ENCODE peak calls at places on chromosomes 16 and 17, in seven cellular contexts. One of them, this sample, is unnamed.
A peak's percentile ranks its signal among the peaks of the same experiment; 100 is the strongest.

GRCh38 chr17:76737676-76738467 is at the start of gene MFSD11:
- DNase-seq in transverse colon: peak; percentile 93
- DNase-seq in fibroblast of pulmonary artery: peak; percentile 96
- DNase-seq in HL-60: peak; percentile 91
- DNase-seq in upper lobe of right lung: peak; percentile 96
- DNase-seq in thoracic aorta: peak; percentile 47
- DNase-seq in GM12878: no peak
- DNase-seq in this sample: peak; percentile 91

GRCh38 chr17:11797803-11798202 is 199.5 kb downstream of the ZNF18 start:
- DNase-seq in transverse colon: no peak
- DNase-seq in fibroblast of pulmonary artery: no peak
- DNase-seq in HL-60: no peak
- DNase-seq in upper lobe of right lung: no peak
- DNase-seq in thoracic aorta: no peak
- DNase-seq in GM12878: no peak
- DNase-seq in this sample: no peak

GRCh38 chr17:12395733-12396354 is 269.8 kb upstream of the MYOCD start:
- DNase-seq in transverse colon: no peak
- DNase-seq in fibroblast of pulmonary artery: peak; percentile 6
- DNase-seq in HL-60: peak; percentile 1
- DNase-seq in upper lobe of right lung: no peak
- DNase-seq in thoracic aorta: no peak
- DNase-seq in GM12878: no peak
- DNase-seq in this sample: peak; percentile 19

GRCh38 chr17:80474231-80474932 is 2.0 kb downstream of the NPTX1 start:
- DNase-seq in transverse colon: no peak
- DNase-seq in fibroblast of pulmonary artery: peak; percentile 28
- DNase-seq in HL-60: peak; percentile 57
- DNase-seq in upper lobe of right lung: no peak
- DNase-seq in thoracic aorta: no peak
- DNase-seq in GM12878: no peak
- DNase-seq in this sample: no peak

GRCh38 chr17:17034496-17035066 is 7.7 kb upstream of the MPRIP start:
- DNase-seq in transverse colon: no peak
- DNase-seq in fibroblast of pulmonary artery: no peak
- DNase-seq in HL-60: no peak
- DNase-seq in upper lobe of right lung: no peak
- DNase-seq in thoracic aorta: no peak
- DNase-seq in GM12878: no peak
- DNase-seq in this sample: no peak

GRCh38 chr16:83356266-83356665 is 451.5 kb upstream of the HSBP1 start:
- DNase-seq in transverse colon: no peak
- DNase-seq in fibroblast of pulmonary artery: peak; percentile 79
- DNase-seq in HL-60: peak; percentile 9
- DNase-seq in upper lobe of right lung: no peak
- DNase-seq in thoracic aorta: no peak
- DNase-seq in GM12878: no peak
- DNase-seq in this sample: peak; percentile 58

GRCh38 chr17:72390675-72391501 is 270.1 kb downstream of the SOX9 start:
- DNase-seq in transverse colon: no peak
- DNase-seq in fibroblast of pulmonary artery: peak; percentile 33
- DNase-seq in HL-60: no peak
- DNase-seq in upper lobe of right lung: no peak
- DNase-seq in thoracic aorta: no peak
- DNase-seq in GM12878: no peak
- DNase-seq in this sample: no peak

GRCh38 chr17:10295728-10296343 is 77.0 kb downstream of the MYH13 start:
- DNase-seq in transverse colon: peak; percentile 29
- DNase-seq in fibroblast of pulmonary artery: peak; percentile 83
- DNase-seq in HL-60: peak; percentile 34
- DNase-seq in upper lobe of right lung: no peak
- DNase-seq in thoracic aorta: no peak
- DNase-seq in GM12878: peak; percentile 21
- DNase-seq in this sample: peak; percentile 50

GRCh38 chr17:78868391-78868790 is 27.8 kb upstream of the USP36 start:
- DNase-seq in transverse colon: no peak
- DNase-seq in fibroblast of pulmonary artery: no peak
- DNase-seq in HL-60: no peak
- DNase-seq in upper lobe of right lung: no peak
- DNase-seq in thoracic aorta: no peak
- DNase-seq in GM12878: no peak
- DNase-seq in this sample: no peak

GRCh38 chr17:78278139-78278741 is 46.8 kb downstream of the TMEM235 start:
- DNase-seq in transverse colon: peak; percentile 65
- DNase-seq in fibroblast of pulmonary artery: no peak
- DNase-seq in HL-60: no peak
- DNase-seq in upper lobe of right lung: no peak
- DNase-seq in thoracic aorta: no peak
- DNase-seq in GM12878: no peak
- DNase-seq in this sample: no peak

GRCh38 chr16:68356249-68356918 is 45.6 kb downstream of the PRMT7 start:
- DNase-seq in transverse colon: peak; percentile 78
- DNase-seq in fibroblast of pulmonary artery: no peak
- DNase-seq in HL-60: peak; percentile 92
- DNase-seq in upper lobe of right lung: no peak
- DNase-seq in thoracic aorta: no peak
- DNase-seq in GM12878: peak; percentile 69
- DNase-seq in this sample: peak; percentile 96

GRCh38 chr17:34997355-34997862 is 17.1 kb downstream of the LIG3 start:
- DNase-seq in transverse colon: peak; percentile 38
- DNase-seq in fibroblast of pulmonary artery: peak; percentile 91
- DNase-seq in HL-60: no peak
- DNase-seq in upper lobe of right lung: no peak
- DNase-seq in thoracic aorta: no peak
- DNase-seq in GM12878: no peak
- DNase-seq in this sample: no peak

GRCh38 chr17:29615048-29615385 is 7.7 kb downstream of the CORO6 start:
- DNase-seq in transverse colon: peak; percentile 54
- DNase-seq in fibroblast of pulmonary artery: no peak
- DNase-seq in HL-60: peak; percentile 72
- DNase-seq in upper lobe of right lung: peak; percentile 75
- DNase-seq in thoracic aorta: no peak
- DNase-seq in GM12878: no peak
- DNase-seq in this sample: no peak

GRCh38 chr17:32274101-32274500 is 8.5 kb downstream of the RHBDL3 start:
- DNase-seq in transverse colon: no peak
- DNase-seq in fibroblast of pulmonary artery: no peak
- DNase-seq in HL-60: no peak
- DNase-seq in upper lobe of right lung: no peak
- DNase-seq in thoracic aorta: no peak
- DNase-seq in GM12878: no peak
- DNase-seq in this sample: no peak

GRCh38 chr17:27407916-27408846 is 48.1 kb upstream of the KSR1 start:
- DNase-seq in transverse colon: no peak
- DNase-seq in fibroblast of pulmonary artery: peak; percentile 80
- DNase-seq in HL-60: no peak
- DNase-seq in upper lobe of right lung: no peak
- DNase-seq in thoracic aorta: no peak
- DNase-seq in GM12878: no peak
- DNase-seq in this sample: no peak

GRCh38 chr16:82544378-82544777 is 82.4 kb upstream of the CDH13 start:
- DNase-seq in transverse colon: no peak
- DNase-seq in fibroblast of pulmonary artery: no peak
- DNase-seq in HL-60: no peak
- DNase-seq in upper lobe of right lung: no peak
- DNase-seq in thoracic aorta: no peak
- DNase-seq in GM12878: no peak
- DNase-seq in this sample: no peak

GRCh38 chr17:78172284-78173024 is 4.1 kb downstream of the SYNGR2 start:
- DNase-seq in transverse colon: peak; percentile 89
- DNase-seq in fibroblast of pulmonary artery: no peak
- DNase-seq in HL-60: peak; percentile 75
- DNase-seq in upper lobe of right lung: peak; percentile 86
- DNase-seq in thoracic aorta: no peak
- DNase-seq in GM12878: no peak
- DNase-seq in this sample: no peak

GRCh38 chr17:82050761-82051641 is 610 bp downstream of the RFNG start:
- DNase-seq in transverse colon: no peak
- DNase-seq in fibroblast of pulmonary artery: no peak
- DNase-seq in HL-60: no peak
- DNase-seq in upper lobe of right lung: no peak
- DNase-seq in thoracic aorta: no peak
- DNase-seq in GM12878: no peak
- DNase-seq in this sample: no peak

GRCh38 chr17:63698381-63698885 is 1.5 kb downstream of the LIMD2 start:
- DNase-seq in transverse colon: no peak
- DNase-seq in fibroblast of pulmonary artery: no peak
- DNase-seq in HL-60: peak; percentile 19
- DNase-seq in upper lobe of right lung: no peak
- DNase-seq in thoracic aorta: no peak
- DNase-seq in GM12878: no peak
- DNase-seq in this sample: no peak

GRCh38 chr17:33277436-33278100 is 15.5 kb downstream of the ASIC2 start:
- DNase-seq in transverse colon: no peak
- DNase-seq in fibroblast of pulmonary artery: no peak
- DNase-seq in HL-60: no peak
- DNase-seq in upper lobe of right lung: no peak
- DNase-seq in thoracic aorta: no peak
- DNase-seq in GM12878: no peak
- DNase-seq in this sample: no peak

GRCh38 chr17:38893612-38894011 is 23.8 kb downstream of the LASP1 start:
- DNase-seq in transverse colon: peak; percentile 43
- DNase-seq in fibroblast of pulmonary artery: no peak
- DNase-seq in HL-60: peak; percentile 89
- DNase-seq in upper lobe of right lung: peak; percentile 77
- DNase-seq in thoracic aorta: no peak
- DNase-seq in GM12878: no peak
- DNase-seq in this sample: no peak

GRCh38 chr17:45342306-45342705 is 25.5 kb upstream of the MAP3K14 start:
- DNase-seq in transverse colon: peak; percentile 4
- DNase-seq in fibroblast of pulmonary artery: no peak
- DNase-seq in HL-60: no peak
- DNase-seq in upper lobe of right lung: peak; percentile 44
- DNase-seq in thoracic aorta: no peak
- DNase-seq in GM12878: no peak
- DNase-seq in this sample: no peak
- H3K4me3 ChIP-seq in transverse colon: no peak overlapping the region
- H3K4me3 ChIP-seq in fibroblast of pulmonary artery: no peak overlapping the region
- H3K4me3 ChIP-seq in HL-60: no peak overlapping the region
- H3K4me3 ChIP-seq in upper lobe of right lung: no peak overlapping the region
- H3K4me3 ChIP-seq in thoracic aorta: no peak overlapping the region
- H3K4me3 ChIP-seq in GM12878: no peak overlapping the region
- H3K4me3 ChIP-seq in this sample: no peak overlapping the region

GRCh38 chr16:53770641-53771040 is 66.7 kb downstream of the FTO start:
- DNase-seq in transverse colon: no peak
- DNase-seq in fibroblast of pulmonary artery: no peak
- DNase-seq in HL-60: no peak
- DNase-seq in upper lobe of right lung: no peak
- DNase-seq in thoracic aorta: no peak
- DNase-seq in GM12878: no peak
- DNase-seq in this sample: no peak

GRCh38 chr16:53768167-53768566 is 64.2 kb downstream of the FTO start:
- DNase-seq in transverse colon: no peak
- DNase-seq in fibroblast of pulmonary artery: peak; percentile 42
- DNase-seq in HL-60: no peak
- DNase-seq in upper lobe of right lung: no peak
- DNase-seq in thoracic aorta: no peak
- DNase-seq in GM12878: no peak
- DNase-seq in this sample: no peak

GRCh38 chr16:53769787-53770186 is 65.8 kb downstream of the FTO start:
- DNase-seq in transverse colon: no peak
- DNase-seq in fibroblast of pulmonary artery: no peak
- DNase-seq in HL-60: no peak
- DNase-seq in upper lobe of right lung: no peak
- DNase-seq in thoracic aorta: no peak
- DNase-seq in GM12878: no peak
- DNase-seq in this sample: no peak

GRCh38 chr16:53768593-53768992 is 64.6 kb downstream of the FTO start:
- DNase-seq in transverse colon: no peak
- DNase-seq in fibroblast of pulmonary artery: peak; percentile 91
- DNase-seq in HL-60: no peak
- DNase-seq in upper lobe of right lung: no peak
- DNase-seq in thoracic aorta: no peak
- DNase-seq in GM12878: no peak
- DNase-seq in this sample: no peak

GRCh38 chr16:53769185-53769584 is 65.2 kb downstream of the FTO start:
- DNase-seq in transverse colon: no peak
- DNase-seq in fibroblast of pulmonary artery: no peak
- DNase-seq in HL-60: no peak
- DNase-seq in upper lobe of right lung: no peak
- DNase-seq in thoracic aorta: no peak
- DNase-seq in GM12878: no peak
- DNase-seq in this sample: no peak
- H3K4me3 ChIP-seq in transverse colon: no peak overlapping the region
- H3K4me3 ChIP-seq in fibroblast of pulmonary artery: no peak overlapping the region
- H3K4me3 ChIP-seq in HL-60: no peak overlapping the region
- H3K4me3 ChIP-seq in upper lobe of right lung: no peak overlapping the region
- H3K4me3 ChIP-seq in thoracic aorta: no peak overlapping the region
- H3K4me3 ChIP-seq in GM12878: no peak overlapping the region
- H3K4me3 ChIP-seq in this sample: no peak overlapping the region

GRCh38 chr16:50281391-50282009 is 15.1 kb downstream of the ADCY7 start:
- DNase-seq in transverse colon: no peak
- DNase-seq in fibroblast of pulmonary artery: no peak
- DNase-seq in HL-60: no peak
- DNase-seq in upper lobe of right lung: no peak
- DNase-seq in thoracic aorta: no peak
- DNase-seq in GM12878: no peak
- DNase-seq in this sample: no peak

GRCh38 chr16:50279142-50279865 is 13.0 kb downstream of the ADCY7 start:
- DNase-seq in transverse colon: peak; percentile 68
- DNase-seq in fibroblast of pulmonary artery: no peak
- DNase-seq in HL-60: peak; percentile 92
- DNase-seq in upper lobe of right lung: peak; percentile 88
- DNase-seq in thoracic aorta: no peak
- DNase-seq in GM12878: no peak
- DNase-seq in this sample: no peak

GRCh38 chr16:50282955-50283631 is 16.7 kb downstream of the ADCY7 start:
- DNase-seq in transverse colon: no peak
- DNase-seq in fibroblast of pulmonary artery: no peak
- DNase-seq in HL-60: peak; percentile 66
- DNase-seq in upper lobe of right lung: no peak
- DNase-seq in thoracic aorta: no peak
- DNase-seq in GM12878: no peak
- DNase-seq in this sample: no peak

GRCh38 chr16:50282010-50282538 is 15.7 kb downstream of the ADCY7 start:
- DNase-seq in transverse colon: peak; percentile 84
- DNase-seq in fibroblast of pulmonary artery: peak; percentile 54
- DNase-seq in HL-60: peak; percentile 99
- DNase-seq in upper lobe of right lung: peak; percentile 91
- DNase-seq in thoracic aorta: no peak
- DNase-seq in GM12878: peak; percentile 86
- DNase-seq in this sample: peak; percentile 69

DNA sequence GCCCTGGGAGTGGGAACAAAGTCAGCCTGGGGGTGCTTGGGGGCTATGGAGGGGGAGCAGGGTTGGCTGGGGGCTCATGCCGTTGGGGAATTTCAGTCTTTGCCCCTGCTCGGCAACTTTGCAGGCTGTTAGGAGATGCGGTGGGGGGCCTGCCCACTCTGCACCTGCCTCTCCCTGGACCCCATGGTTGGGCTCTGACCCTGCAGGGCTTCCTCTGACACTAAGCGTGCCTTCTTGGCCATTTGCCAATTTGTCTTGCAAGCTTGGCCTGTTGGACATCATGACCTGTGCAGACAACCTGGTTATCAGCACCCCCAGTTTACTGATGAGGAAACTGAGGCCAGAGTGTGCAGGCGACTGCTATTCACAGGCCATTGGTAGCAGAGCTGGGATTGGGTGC is 14.6 kb downstream of the ADCY7 start:
- DNase-seq in transverse colon: no peak
- DNase-seq in fibroblast of pulmonary artery: no peak
- DNase-seq in HL-60: no peak
- DNase-seq in upper lobe of right lung: no peak
- DNase-seq in thoracic aorta: no peak
- DNase-seq in GM12878: no peak
- DNase-seq in this sample: no peak
- H3K4me3 ChIP-seq in transverse colon: no peak overlapping the region
- H3K4me3 ChIP-seq in fibroblast of pulmonary artery: no peak overlapping the region
- H3K4me3 ChIP-seq in HL-60: no peak overlapping the region
- H3K4me3 ChIP-seq in upper lobe of right lung: peak overlapping the region; percentile 6
- H3K4me3 ChIP-seq in thoracic aorta: no peak overlapping the region
- H3K4me3 ChIP-seq in GM12878: peak overlapping the region; percentile 59
- H3K4me3 ChIP-seq in this sample: no peak overlapping the region

GRCh38 chr16:30924797-30925645 is 1.6 kb downstream of the FBXL19 start:
- DNase-seq in transverse colon: peak; percentile 19
- DNase-seq in fibroblast of pulmonary artery: no peak
- DNase-seq in HL-60: no peak
- DNase-seq in upper lobe of right lung: no peak
- DNase-seq in thoracic aorta: no peak
- DNase-seq in GM12878: no peak
- DNase-seq in this sample: no peak
- H3K4me3 ChIP-seq in transverse colon: no peak overlapping the region
- H3K4me3 ChIP-seq in fibroblast of pulmonary artery: peak overlapping the region; percentile 69
- H3K4me3 ChIP-seq in HL-60: peak overlapping the region; percentile 73
- H3K4me3 ChIP-seq in upper lobe of right lung: peak overlapping the region; percentile 72
- H3K4me3 ChIP-seq in thoracic aorta: peak overlapping the region; percentile 70
- H3K4me3 ChIP-seq in GM12878: peak overlapping the region; percentile 81
- H3K4me3 ChIP-seq in this sample: peak overlapping the region; percentile 99

This sample was measured in Jurkat, Clone E6-1.